ENCODE peak calls at places on chromosome 7, in six cellular contexts. X is HepG2, I is fibroblast of lung, B is IMR-90, D is keratinocyte, S is GM23248. Y is an unnamed sample. For H3K4me1, the result is how much of the 10 kb centered on the place peaks cover.

GRCh38 chr7:126840869-126841268 is 411.9 kb downstream of the GRM8 start:
- DNase-seq in X (no peak), I (no peak), B (no peak), D (no peak), S (no peak), Y (no peak)

GRCh38 chr7:37320840-37321468 is 127.7 kb downstream of the ELMO1 start:
- DNase-seq in X (no peak), I (no peak), B (no peak), D (no peak), S (no peak), Y (no peak)

GRCh38 chr7:25521236-25521635 is 292.9 kb upstream of the NPVF start:
- DNase-seq in X (no peak), I (no peak), B (no peak), D (no peak), S (no peak), Y (no peak)

GRCh38 chr7:133386204-133386603 is 133.3 kb downstream of the EXOC4 start:
- DNase-seq in X (no peak), I (no peak), B (no peak), D (no peak), S (no peak), Y (no peak)

GRCh38 chr7:131071786-131072504 is 255.7 kb upstream of the MKLN1 start:
- DNase-seq in X (no peak), I (peak), B (peak), D (no peak), S (peak), Y (no peak)

GRCh38 chr7:36942558-36943354 is 218.5 kb upstream of the AOAH start:
- DNase-seq in X (no peak), I (no peak), B (no peak), D (no peak), S (no peak), Y (no peak)

GRCh38 chr7:46123-46829 is 146.1 kb upstream of the FAM20C start:
- DNase-seq in X (no peak), I (no peak), B (no peak), D (no peak), S (no peak), Y (peak)

GRCh38 chr7:6443372-6443941 is 4.3 kb downstream of the DAGLB start:
- DNase-seq in X (peak), I (peak), B (peak), D (peak), S (peak), Y (no peak)

GRCh38 chr7:33809218-33809617 is 96.1 kb upstream of the BMPER start:
- DNase-seq in X (no peak), I (no peak), B (no peak), D (no peak), S (peak), Y (no peak)

GRCh38 chr7:21330462-21331178 is 97.3 kb upstream of the SP4 start:
- DNase-seq in X (no peak), I (no peak), B (no peak), D (no peak), S (no peak), Y (no peak)

GRCh38 chr7:55245271-55245723 is 119.8 kb upstream of the LANCL2 start:
- DNase-seq in X (peak), I (peak), B (peak), D (no peak), S (peak), Y (peak)

GRCh38 chr7:123787227-123788007 is 38.6 kb upstream of the WASL start:
- DNase-seq in X (no peak), I (no peak), B (no peak), D (no peak), S (no peak), Y (no peak)

GRCh38 chr7:133709036-133709880 is 417.9 kb upstream of the LRGUK start:
- DNase-seq in X (no peak), I (no peak), B (no peak), D (no peak), S (peak), Y (no peak)

GRCh38 chr7:117825132-117825531 is 48.1 kb downstream of the CTTNBP2 start:
- DNase-seq in X (no peak), I (peak), B (peak), D (no peak), S (peak), Y (no peak)

GRCh38 chr7:24800667-24801066 is 43.4 kb upstream of the GSDME start:
- DNase-seq in X (no peak), I (no peak), B (no peak), D (no peak), S (no peak), Y (no peak)

GRCh38 chr7:102073931-102074880 is 212.5 kb upstream of the SH2B2 start:
- DNase-seq in X (no peak), I (no peak), B (peak), D (no peak), S (no peak), Y (peak)

GRCh38 chr7:148712610-148713330 is 14.1 kb downstream of the CUL1 start:
- DNase-seq in X (no peak), I (peak), B (no peak), D (no peak), S (peak), Y (no peak)

GRCh38 chr7:95527033-95527775 is 41.5 kb downstream of the ASB4 start:
- DNase-seq in X (peak), I (peak), B (peak), D (no peak), S (peak), Y (peak)

GRCh38 chr7:131556912-131557457 is 557 bp upstream of the PODXL start:
- DNase-seq in X (no peak), I (no peak), B (no peak), D (no peak), S (no peak), Y (no peak)

GRCh38 chr7:142438235-142438922 is 180.5 kb upstream of the PRSS58 start:
- DNase-seq in X (peak), I (peak), B (peak), D (peak), S (peak), Y (peak)

GRCh38 chr7:1004018-1004880 is 21.3 kb downstream of the CYP2W1 start:
- DNase-seq in X (no peak), I (no peak), B (peak), D (no peak), S (no peak), Y (no peak)

GRCh38 chr7:143456992-143457793 is 13.9 kb downstream of the TAS2R60 start:
- DNase-seq in X (no peak), I (peak), B (peak), D (no peak), S (peak), Y (no peak)

GRCh38 chr7:131157530-131158243 is 170.0 kb upstream of the MKLN1 start:
- DNase-seq in X (no peak), I (peak), B (peak), D (no peak), S (peak), Y (no peak)

GRCh38 chr7:49324707-49325106 is 400.4 kb downstream of the CDC14C start:
- DNase-seq in X (no peak), I (peak), B (no peak), D (no peak), S (no peak), Y (no peak)

GRCh38 chr7:19560111-19560883 is 148.5 kb downstream of the POLR1F start:
- DNase-seq in X (no peak), I (peak), B (no peak), D (no peak), S (peak), Y (no peak)

GRCh38 chr7:16078076-16078952 is 343.0 kb downstream of the CRPPA start:
- DNase-seq in X (peak), I (peak), B (peak), D (peak), S (peak), Y (peak)

GRCh38 chr7:97844036-97844435 is 28.2 kb downstream of the ASNS start:
- DNase-seq in X (peak), I (no peak), B (peak), D (no peak), S (peak), Y (no peak)

GRCh38 chr7:137324796-137325700 is 18.5 kb downstream of the PTN start:
- DNase-seq in X (no peak), I (no peak), B (no peak), D (no peak), S (no peak), Y (no peak)

GRCh38 chr7:69739182-69739581 is 140.9 kb downstream of the AUTS2 start:
- DNase-seq in X (no peak), I (peak), B (no peak), D (peak), S (no peak), Y (no peak)

GRCh38 chr7:29243777-29244655 is 49.4 kb downstream of the CHN2 start:
- DNase-seq in X (no peak), I (no peak), B (no peak), D (no peak), S (no peak), Y (no peak)

GRCh38 chr7:101696-102376 is 90.5 kb upstream of the FAM20C start:
- DNase-seq in X (no peak), I (peak), B (peak), D (peak), S (peak), Y (no peak)

GRCh38 chr7:73810991-73811360 is 19.8 kb upstream of the CLDN4 start:
- DNase-seq in X (no peak), I (no peak), B (no peak), D (no peak), S (no peak), Y (peak)

GRCh38 chr7:57354195-57354594 is 95.8 kb upstream of the ZNF716 start:
- DNase-seq in X (no peak), I (no peak), B (no peak), D (no peak), S (no peak), Y (no peak)

GRCh38 chr7:37201003-37201875 is 247.4 kb downstream of the ELMO1 start:
- DNase-seq in X (peak), I (peak), B (peak), D (no peak), S (peak), Y (peak)

GRCh38 chr7:142612264-142612881 is 136.9 kb upstream of the PRSS1 start:
- DNase-seq in X (no peak), I (peak), B (peak), D (no peak), S (peak), Y (no peak)

GRCh38 chr7:15104411-15105092 is 202.0 kb upstream of the DGKB start:
- DNase-seq in X (no peak), I (no peak), B (no peak), D (no peak), S (no peak), Y (no peak)

GRCh38 chr7:25384820-25385560 is 156.7 kb upstream of the NPVF start:
- DNase-seq in X (no peak), I (no peak), B (no peak), D (no peak), S (no peak), Y (no peak)

GRCh38 chr7:90661290-90662151 is 65.4 kb downstream of the CDK14 start:
- DNase-seq in X (no peak), I (peak), B (peak), D (no peak), S (peak), Y (no peak)

GRCh38 chr7:127525866-127526456 is 59.4 kb downstream of the GCC1 start:
- DNase-seq in X (no peak), I (no peak), B (no peak), D (no peak), S (no peak), Y (no peak)

GRCh38 chr7:100966542-100967291 is 2.6 kb upstream of the MUC12 start:
- DNase-seq in X (no peak), I (no peak), B (no peak), D (no peak), S (no peak), Y (no peak)

GRCh38 chr7:100964630-100965029 is 4.7 kb upstream of the MUC12 start:
- DNase-seq in X (no peak), I (no peak), B (no peak), D (no peak), S (no peak), Y (no peak)

GRCh38 chr7:100965723-100966541 is 3.4 kb upstream of the MUC12 start:
- DNase-seq in X (peak), I (peak), B (no peak), D (no peak), S (peak), Y (peak)

GRCh38 chr7:100963874-100964273 is 5.5 kb upstream of the MUC12 start:
- DNase-seq in X (no peak), I (no peak), B (no peak), D (no peak), S (no peak), Y (no peak)

GRCh38 chr7:100965051-100965722 is 4.2 kb upstream of the MUC12 start:
- DNase-seq in X (no peak), I (no peak), B (no peak), D (no peak), S (no peak), Y (no peak)
- H3K4me3 ChIP-seq in X (no peak), I (no peak), B (no peak), D (no peak), S (no peak), Y (peak)

DNA sequence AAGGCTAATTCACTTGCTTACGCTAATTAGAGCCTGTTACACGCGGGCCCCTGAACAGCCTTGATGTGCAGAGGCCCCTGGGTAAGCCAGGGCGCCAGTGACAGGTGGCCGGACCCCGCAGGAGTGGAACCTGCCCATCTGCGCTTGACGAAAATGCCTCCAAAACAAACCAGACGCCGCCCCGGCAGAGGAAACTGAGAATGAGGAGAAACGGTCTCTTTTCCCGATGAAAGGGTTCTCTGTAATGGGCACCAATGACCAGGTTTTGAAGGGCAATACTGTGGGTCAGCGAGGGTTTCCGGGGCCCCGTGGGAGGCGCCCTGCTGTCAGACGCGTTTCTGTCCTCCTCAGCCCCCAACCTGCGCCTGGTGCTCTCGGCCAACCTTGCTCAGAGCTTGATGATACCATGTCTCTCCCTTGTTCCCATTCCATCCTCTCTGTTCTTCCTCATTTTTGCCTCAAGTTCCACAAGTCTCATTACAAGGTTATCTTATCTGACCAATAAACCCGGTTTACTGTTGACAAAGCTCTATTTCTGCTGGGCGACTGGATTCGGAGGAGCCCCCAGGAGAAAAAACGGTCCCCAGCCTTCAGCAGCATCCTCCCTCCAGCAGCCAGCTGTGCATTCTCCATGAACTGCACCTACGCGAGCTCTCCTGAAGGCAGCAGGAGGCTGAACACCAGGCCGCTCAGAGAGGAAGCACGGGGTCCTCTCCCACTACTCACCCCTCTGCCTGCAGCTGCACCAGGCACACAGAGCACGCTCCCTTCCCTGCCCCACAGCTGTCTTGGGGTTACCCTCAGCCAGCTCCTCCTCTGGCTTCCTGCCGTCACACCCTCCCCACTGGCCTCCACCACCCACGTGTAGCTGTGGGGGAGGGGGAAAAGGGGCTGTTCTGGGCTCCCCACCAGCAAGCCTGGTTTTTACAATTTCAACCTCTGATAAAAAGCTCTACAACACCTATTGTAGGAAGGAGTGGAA is 202.0 kb downstream of the MAD1L1 start:
- DNase-seq in X (no peak), I (no peak), B (no peak), D (no peak), S (no peak), Y (no peak)
- H3K4me1 ChIP-seq in X (under half), I (under half), B (under half), D (under half), S (under half), Y (under half)

GRCh38 chr7:140564643-140565042 is 76.0 kb downstream of the DENND2A start:
- DNase-seq in X (no peak), I (peak), B (no peak), D (peak), S (peak), Y (no peak)

GRCh38 chr7:140568021-140568813 is 72.4 kb downstream of the DENND2A start:
- DNase-seq in X (no peak), I (no peak), B (no peak), D (no peak), S (no peak), Y (no peak)

GRCh38 chr7:140557809-140558518 is 78.7 kb upstream of the MKRN1 start:
- DNase-seq in X (no peak), I (no peak), B (no peak), D (no peak), S (peak), Y (no peak)

GRCh38 chr7:140559410-140559809 is 80.1 kb upstream of the MKRN1 start:
- DNase-seq in X (no peak), I (no peak), B (no peak), D (no peak), S (no peak), Y (no peak)

DNA sequence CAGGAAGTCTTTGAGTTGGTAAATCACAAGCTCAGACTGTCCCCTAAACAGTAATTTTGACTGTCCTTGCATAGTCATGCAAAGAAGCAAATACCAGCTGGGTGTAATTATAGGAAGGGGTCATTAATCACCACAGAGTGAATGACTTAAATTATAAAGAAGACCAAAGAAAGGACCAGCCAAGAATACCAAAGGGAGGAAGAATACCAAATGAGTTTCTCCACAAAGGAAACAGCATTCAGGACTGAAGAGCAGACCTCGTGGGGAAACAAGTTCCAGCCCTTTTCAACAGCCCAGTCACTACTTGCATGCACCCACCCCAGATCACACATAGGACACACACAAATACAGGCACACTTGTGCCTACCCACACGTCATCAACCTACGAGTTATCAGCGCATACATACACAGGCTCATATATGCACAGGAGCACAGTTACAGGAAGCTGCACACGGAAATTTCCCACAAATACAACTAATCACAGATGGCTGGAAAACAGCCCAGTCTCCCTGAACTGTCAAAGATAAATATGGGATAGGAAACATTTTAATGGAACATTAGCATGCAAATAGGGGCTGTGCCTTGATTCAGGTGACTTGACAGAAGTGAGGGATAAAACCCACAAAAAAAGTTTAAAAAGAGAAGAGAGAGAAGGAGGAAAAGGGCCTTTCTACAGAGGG is 77.6 kb downstream of the DENND2A start:
- DNase-seq in X (no peak), I (peak), B (peak), D (no peak), S (peak), Y (no peak)
- H3K9ac ChIP-seq in X (no peak), I (no peak), B (no peak), D (no peak), S (no peak), Y (no peak)

GRCh38 chr7:67484244-67484751 is 487.7 kb downstream of the TYW1 start:
- DNase-seq in X (peak), I (peak), B (peak), D (no peak), S (peak), Y (peak)
- H3K4me3 ChIP-seq in X (no peak), I (no peak), B (no peak), D (no peak), S (no peak), Y (no peak)

DNA sequence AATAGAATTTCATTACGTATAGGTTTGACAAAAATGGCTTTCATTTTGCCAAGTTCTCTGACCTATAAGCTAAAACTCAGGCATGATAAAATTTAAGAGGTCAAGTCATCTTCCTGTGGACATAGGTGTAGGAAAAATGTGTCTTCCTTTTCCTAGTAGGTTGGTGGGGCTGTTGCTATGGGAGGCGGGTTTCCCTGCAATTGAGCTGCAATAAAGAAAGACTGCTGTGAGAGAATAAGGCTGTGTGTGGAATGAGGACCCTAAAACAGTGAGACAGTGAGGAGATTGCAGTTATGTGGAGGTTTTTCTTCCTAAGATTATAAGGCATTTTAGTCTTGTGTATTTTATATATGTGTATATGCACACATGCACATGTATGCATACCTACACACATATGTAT is 13.0 kb upstream of the SEMA3A start:
- DNase-seq in X (no peak), I (no peak), B (no peak), D (no peak), S (no peak), Y (no peak)
- H3K4me1 ChIP-seq in X (under half), I (under half), B (under half), D (under half), S (under half), Y (under half)

GRCh38 chr7:79691094-79691493 is 237.6 kb upstream of the MAGI2 start:
- DNase-seq in X (no peak), I (no peak), B (no peak), D (no peak), S (no peak), Y (no peak)

DNA sequence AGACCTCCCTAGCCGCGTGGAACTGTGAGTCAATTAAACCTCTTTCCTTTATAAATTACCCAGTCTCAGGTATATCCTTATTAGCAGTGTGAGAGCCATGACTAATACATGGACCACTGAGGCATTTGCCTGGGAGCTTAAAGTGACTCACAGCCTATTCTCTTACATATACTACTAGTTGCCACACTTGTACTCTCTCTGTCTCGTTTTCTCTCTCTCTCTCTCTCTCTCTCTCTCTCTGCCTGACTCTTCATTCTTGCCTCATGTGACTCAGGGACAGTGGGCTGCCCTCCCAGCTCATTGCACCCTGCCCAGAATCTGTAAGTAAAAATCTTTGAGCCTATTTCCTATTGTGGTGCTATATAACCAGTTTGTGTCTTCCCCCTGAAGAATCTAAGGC is 238.5 kb upstream of the MAGI2 start:
- DNase-seq in X (no peak), I (peak), B (peak), D (peak), S (peak), Y (no peak)
- H3K9ac ChIP-seq in X (no peak), I (no peak), B (no peak), D (no peak), S (no peak), Y (no peak)

GRCh38 chr7:155809332-155809946 is 2.8 kb downstream of the SHH start:
- DNase-seq in X (no peak), I (no peak), B (no peak), D (no peak), S (no peak), Y (peak)
- H3K4me3 ChIP-seq in X (peak), I (no peak), B (no peak), D (no peak), S (no peak), Y (peak)